ENCODE peak calls at places on chromosomes 11 and 22, in eight cellular contexts. R is RWPE1, Y is KG1, I is upper lobe of right lung, J is amniotic stem cell, E is fibroblast of lung, A is NCI-H1092, N is K562. D is an unnamed sample.

GRCh38 chr11:114226283-114226859 is 69.8 kb upstream of the NNMT start:
- DNase-seq in R (no peak), Y (no peak), I (no peak), J (no peak), E (no peak), A (no peak), N (no peak), D (no peak)

GRCh38 chr11:106656646-106657045 is 361.6 kb downstream of the GUCY1A2 start:
- DNase-seq in R (no peak), Y (no peak), I (no peak), J (no peak), E (no peak), A (no peak), N (no peak), D (no peak)

GRCh38 chr11:24687748-24688147 is 190.9 kb downstream of the LUZP2 start:
- DNase-seq in R (no peak), Y (no peak), I (no peak), J (no peak), E (no peak), A (no peak), N (no peak), D (no peak)

GRCh38 chr11:12581923-12582322 is 92.3 kb upstream of the TEAD1 start:
- DNase-seq in R (peak; percentile 62), Y (no peak), I (no peak), J (peak; percentile 59), E (peak; percentile 18), A (no peak), N (peak; percentile 41), D (peak; percentile 88)

GRCh38 chr11:128608732-128609131 is 21.4 kb upstream of the ETS1 start:
- DNase-seq in R (no peak), Y (no peak), I (no peak), J (no peak), E (no peak), A (no peak), N (no peak), D (no peak)

GRCh38 chr11:75873417-75874148 is 58.6 kb downstream of the UVRAG start:
- DNase-seq in R (no peak), Y (peak; percentile 80), I (no peak), J (no peak), E (no peak), A (no peak), N (no peak), D (no peak)

GRCh38 chr11:66653123-66653522 is 14.6 kb downstream of the RBM4 start:
- DNase-seq in R (no peak), Y (no peak), I (no peak), J (no peak), E (no peak), A (no peak), N (no peak), D (peak; percentile 36)

GRCh38 chr22:46797355-46797754 is 34.9 kb downstream of the TBC1D22A start:
- DNase-seq in R (peak; percentile 34), Y (no peak), I (no peak), J (no peak), E (peak; percentile 54), A (no peak), N (no peak), D (peak; percentile 55)

GRCh38 chr22:35352214-35353111 is 28.4 kb upstream of the HMOX1 start:
- DNase-seq in R (no peak), Y (no peak), I (peak; percentile 90), J (no peak), E (no peak), A (no peak), N (peak; percentile 19), D (no peak)

GRCh38 chr22:19184276-19184997 is 5.9 kb upstream of the SLC25A1 start:
- DNase-seq in R (no peak), Y (no peak), I (no peak), J (no peak), E (no peak), A (no peak), N (no peak), D (no peak)

GRCh38 chr11:93585758-93586157 is 42.6 kb upstream of the SMCO4 start:
- DNase-seq in R (no peak), Y (no peak), I (no peak), J (no peak), E (peak; percentile 69), A (no peak), N (peak; percentile 13), D (peak; percentile 73)

GRCh38 chr11:108496643-108497256 is 1.4 kb downstream of the POGLUT3 start:
- DNase-seq in R (no peak), Y (no peak), I (no peak), J (no peak), E (peak; percentile 24), A (no peak), N (peak; percentile 38), D (peak; percentile 31)

GRCh38 chr22:31272522-31273446 is 19.5 kb downstream of the PIK3IP1 start:
- DNase-seq in R (no peak), Y (peak; percentile 26), I (no peak), J (peak; percentile 32), E (peak; percentile 70), A (peak; percentile 30), N (peak; percentile 43), D (peak; percentile 67)

D was measured in IMR-90.